ENCODE peak calls at places on chromosome 22, in nine cellular contexts. A is K562, C is transverse colon, E is tibial nerve, R is sigmoid colon, O is ovary, Q is A549, B is suprapubic skin, Z is HepG2. I is an unnamed sample.

GRCh38 chr22:28923826-28924732 is 40.7 kb downstream of the ZNRF3 start:
- DNase-seq in C (peak; percentile 38), Z (peak; percentile 98), E (no peak), R (no peak), B (no peak), O (peak; percentile 47), Q (no peak), A (no peak), I (peak; percentile 86)

GRCh38 chr22:38824587-38824986 is 19.2 kb downstream of the NPTXR start:
- DNase-seq in B (no peak), E (peak; percentile 50), O (no peak), R (peak; percentile 50), Z (peak; percentile 73), Q (peak; percentile 31), C (peak; percentile 31), A (peak; percentile 63), I (peak; percentile 44)

GRCh38 chr22:22928666-22929380 is 41.2 kb downstream of the IGLL5 start:
- DNase-seq in A (peak; percentile 58), Q (no peak), Z (no peak), B (no peak), O (no peak), R (no peak), E (no peak), C (peak; percentile 78), I (peak; percentile 38)

GRCh38 chr22:39728236-39728860 is 157.8 kb downstream of the CACNA1I start:
- DNase-seq in Q (no peak), O (no peak), A (no peak), Z (no peak), B (no peak), R (no peak), C (no peak), E (no peak), I (no peak)

GRCh38 chr22:39935622-39936021 is 24.6 kb upstream of the TMA7B start:
- DNase-seq in C (no peak), E (no peak), R (no peak), Z (no peak), O (no peak), B (no peak), A (no peak), Q (no peak), I (no peak)

GRCh38 chr22:39719559-39720450 is 149.3 kb downstream of the CACNA1I start:
- DNase-seq in Q (no peak), E (no peak), O (no peak), R (no peak), Z (no peak), C (no peak), A (no peak), B (peak; percentile 37), I (no peak)

GRCh38 chr22:37808294-37808657 is 542 bp downstream of the GCAT start:
- DNase-seq in B (no peak), A (no peak), Q (no peak), E (no peak), C (no peak), O (no peak), Z (no peak), R (no peak), I (no peak)

GRCh38 chr22:31857247-31857646 is 87.1 kb upstream of the YWHAH start:
- DNase-seq in Z (no peak), O (no peak), C (no peak), R (no peak), A (peak; percentile 36), Q (no peak), B (no peak), E (no peak), I (no peak)

GRCh38 chr22:42066937-42067336 is 3.7 kb downstream of the NAGA start:
- DNase-seq in O (peak; percentile 14), B (no peak), E (no peak), R (no peak), A (no peak), Q (no peak), C (no peak), Z (no peak), I (no peak)

GRCh38 chr22:41324818-41325528 is 23.6 kb downstream of the ZC3H7B start:
- DNase-seq in Z (no peak), R (no peak), E (no peak), Q (no peak), O (no peak), A (no peak), B (no peak), C (no peak), I (no peak)

GRCh38 chr22:32661296-32661695 is 140.2 kb upstream of the TIMP3 start:
- DNase-seq in O (peak; percentile 27), C (peak; percentile 24), R (peak; percentile 87), Q (no peak), B (peak; percentile 75), A (no peak), E (peak; percentile 65), Z (no peak), I (no peak)

GRCh38 chr22:28548411-28548810 is 131.2 kb downstream of the TTC28 start:
- DNase-seq in C (no peak), R (no peak), Z (no peak), E (no peak), O (no peak), B (no peak), A (no peak), Q (no peak), I (no peak)

GRCh38 chr22:30575011-30575671 is 676 bp upstream of the GAL3ST1 start:
- DNase-seq in Z (no peak), B (no peak), R (no peak), C (no peak), A (no peak), O (peak; percentile 41), E (peak; percentile 8), Q (no peak), I (peak; percentile 75)

GRCh38 chr22:22709719-22710445 is 65.5 kb downstream of the GGTLC2 start:
- DNase-seq in O (no peak), E (no peak), Z (no peak), R (no peak), B (no peak), Q (no peak), C (no peak), A (peak; percentile 100), I (no peak)

GRCh38 chr22:23156286-23156685 is 11.0 kb downstream of the RAB36 start:
- DNase-seq in C (no peak), E (no peak), Z (no peak), R (no peak), O (no peak), Q (no peak), A (peak; percentile 84), B (no peak), I (no peak)

GRCh38 chr22:31286360-31287255 is 5.7 kb downstream of the PIK3IP1 start:
- DNase-seq in Z (no peak), O (no peak), A (no peak), C (peak; percentile 56), R (peak; percentile 82), Q (no peak), B (no peak), E (peak; percentile 55), I (no peak)

GRCh38 chr22:22720724-22721261 is 76.4 kb downstream of the GGTLC2 start:
- DNase-seq in R (no peak), A (no peak), Q (no peak), B (no peak), O (no peak), Z (no peak), C (peak; percentile 46), E (no peak), I (no peak)

GRCh38 chr22:42353883-42354727 is 78.1 kb downstream of the NFAM1 start:
- DNase-seq in R (no peak), E (no peak), Q (no peak), C (no peak), A (no peak), O (no peak), Z (no peak), B (no peak), I (no peak)

GRCh38 chr22:22450343-22450839 is 58.2 kb downstream of the ZNF280B start:
- DNase-seq in E (peak; percentile 45), B (no peak), R (peak; percentile 65), Q (no peak), C (peak; percentile 56), A (no peak), O (no peak), Z (no peak), I (peak; percentile 27)

GRCh38 chr22:28963362-28963761 is 80.0 kb downstream of the ZNRF3 start:
- DNase-seq in R (no peak), E (no peak), O (no peak), B (no peak), A (no peak), C (no peak), Q (no peak), Z (no peak), I (no peak)

GRCh38 chr22:48333816-48334735 is 1493.6 kb downstream of the BRD1 start:
- DNase-seq in E (no peak), C (no peak), Q (no peak), R (no peak), O (no peak), A (no peak), B (peak; percentile 50), Z (no peak), I (no peak)

DNA sequence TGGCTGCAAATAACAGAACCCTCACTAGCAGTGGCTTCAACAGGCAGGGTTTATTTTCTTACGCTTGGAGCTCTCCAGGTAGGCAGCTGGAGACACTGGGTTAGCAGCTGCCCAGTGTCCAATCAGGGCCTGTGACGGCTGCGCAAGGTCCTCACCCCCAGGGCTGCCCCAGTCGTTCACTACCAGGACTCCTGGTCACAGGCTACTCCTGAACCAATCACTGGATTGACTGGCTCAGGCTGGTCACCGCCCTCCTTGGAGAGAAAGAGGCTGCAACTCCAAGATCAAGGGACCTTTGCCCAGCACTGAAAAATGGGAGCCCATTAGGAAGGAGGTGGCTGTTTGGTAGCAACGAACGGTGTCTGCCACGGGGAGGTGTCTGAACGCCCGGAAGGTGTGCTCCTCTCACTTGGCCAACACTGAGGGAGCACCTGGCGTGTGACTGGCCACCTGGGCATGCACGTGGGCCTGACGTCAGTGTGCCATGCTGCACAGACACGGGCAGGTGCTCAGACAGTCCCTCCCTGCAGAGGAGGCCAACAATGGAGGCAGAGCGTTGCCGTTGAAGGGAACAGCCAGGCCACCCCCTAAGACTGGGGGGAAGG is 5.1 kb downstream of the ARSA start:
- DNase-seq in R (peak; percentile 58), O (no peak), E (no peak), C (peak; percentile 93), Z (peak; percentile 68), Q (no peak), B (peak; percentile 66), A (peak; percentile 5), I (peak; percentile 92)
- H3K4me3 ChIP-seq in R (no peak overlapping the region), O (no peak overlapping the region), E (no peak overlapping the region), C (no peak overlapping the region), Z (peak overlapping the region; percentile 13), Q (no peak overlapping the region), B (peak overlapping the region; percentile 38), A (no peak overlapping the region), I (no peak overlapping the region)

GRCh38 chr22:44574057-44574456 is 76.0 kb upstream of the RTL6 start:
- DNase-seq in O (peak; percentile 30), B (peak; percentile 61), R (peak; percentile 82), Z (no peak), A (no peak), Q (peak; percentile 13), E (no peak), C (no peak), I (peak; percentile 41)
- TF ChIP-seq EP300 in O (no peak), B (no peak), R (no peak), Z (no peak), A (no peak), Q (no peak), E (no peak), C (no peak), I (no peak)

GRCh38 chr22:17707526-17707925 is 66.7 kb downstream of the BID start:
- DNase-seq in E (no peak), R (no peak), A (no peak), O (no peak), Z (no peak), C (no peak), Q (no peak), B (no peak), I (no peak)
- H3K4me3 ChIP-seq in E (no peak overlapping the region), R (peak overlapping the region; percentile 47), A (no peak overlapping the region), O (no peak overlapping the region), Z (no peak overlapping the region), C (no peak overlapping the region), Q (peak overlapping the region; percentile 49), B (peak overlapping the region; percentile 36), I (no peak overlapping the region)

GRCh38 chr22:50481440-50482106 is at the start of gene ADM2:
- DNase-seq in Z (peak; percentile 24), R (no peak), A (peak; percentile 77), Q (peak; percentile 47), C (peak; percentile 73), B (no peak), O (no peak), E (no peak), I (peak; percentile 62)
- TF ChIP-seq EP300 in Z (no peak), R (no peak), A (no peak), Q (no peak), C (no peak), B (no peak), O (no peak), E (no peak), I (no peak)

I was measured in stomach.